ENCODE peak calls at places on chromosomes 2 and 18, in five cellular contexts. C, V, G, Y and H are unnamed samples. For H3K27me3, the result is how much of the 10 kb centered on the place peaks cover.

GRCh38 chr2:36367497-36368353 is 12.1 kb downstream of the CRIM1 start:
- DNase-seq in C (no peak), V (no peak), G (no peak), Y (no peak), H (no peak)

GRCh38 chr18:77478619-77479018 is 229.0 kb downstream of the GALR1 start:
- DNase-seq in C (peak), V (peak), G (no peak), Y (no peak), H (no peak)

GRCh38 chr2:20615466-20616241 is 35.2 kb downstream of the HS1BP3 start:
- DNase-seq in C (no peak), V (peak), G (peak), Y (peak), H (no peak)

GRCh38 chr2:18599509-18600254 is 10.3 kb upstream of the NT5C1B start:
- DNase-seq in C (no peak), V (no peak), G (no peak), Y (no peak), H (peak)

GRCh38 chr2:86672027-86672545 is 48.0 kb upstream of the RMND5A start:
- DNase-seq in C (no peak), V (no peak), G (no peak), Y (no peak), H (no peak)

GRCh38 chr2:46982356-46983064 is 66.9 kb upstream of the MCFD2 start:
- DNase-seq in C (no peak), V (peak), G (no peak), Y (no peak), H (no peak)

GRCh38 chr18:361941-362913 is 94.4 kb upstream of the THOC1 start:
- DNase-seq in C (no peak), V (peak), G (no peak), Y (no peak), H (peak)

GRCh38 chr2:188503975-188504374 is 212.3 kb downstream of the GULP1 start:
- DNase-seq in C (no peak), V (no peak), G (no peak), Y (no peak), H (no peak)

GRCh38 chr18:63681449-63682381 is 20.0 kb upstream of the SERPINB3 start:
- DNase-seq in C (no peak), V (no peak), G (no peak), Y (no peak), H (no peak)

GRCh38 chr18:22493255-22493654 is 75.5 kb upstream of the CTAGE1 start:
- DNase-seq in C (no peak), V (no peak), G (no peak), Y (no peak), H (no peak)

GRCh38 chr2:123738643-123739042 is 286.4 kb upstream of the CNTNAP5 start:
- DNase-seq in C (no peak), V (no peak), G (no peak), Y (no peak), H (no peak)

GRCh38 chr2:159094173-159094737 is 125.8 kb downstream of the TANC1 start:
- DNase-seq in C (peak), V (peak), G (no peak), Y (peak), H (peak)

GRCh38 chr2:128770143-128771080 is 451.7 kb upstream of the HS6ST1 start:
- DNase-seq in C (no peak), V (no peak), G (no peak), Y (no peak), H (no peak)

GRCh38 chr2:40097691-40098376 is 318.8 kb upstream of the THUMPD2 start:
- DNase-seq in C (no peak), V (no peak), G (no peak), Y (no peak), H (peak)

GRCh38 chr2:224069172-224069571 is 30.1 kb upstream of the SERPINE2 start:
- DNase-seq in C (peak), V (peak), G (no peak), Y (no peak), H (no peak)

GRCh38 chr2:132620115-132620514 is 49.9 kb downstream of the LYPD1 start:
- DNase-seq in C (no peak), V (no peak), G (no peak), Y (no peak), H (peak)

GRCh38 chr2:207251573-207252192 is 85.9 kb upstream of the KLF7 start:
- DNase-seq in C (no peak), V (no peak), G (no peak), Y (no peak), H (no peak)

GRCh38 chr2:119536707-119537106 is 7.5 kb upstream of the CFAP221 start:
- DNase-seq in C (no peak), V (no peak), G (no peak), Y (no peak), H (no peak)

GRCh38 chr2:38600242-38600891 is 2.4 kb downstream of the HNRNPLL start:
- DNase-seq in C (no peak), V (no peak), G (no peak), Y (no peak), H (peak)

GRCh38 chr2:18630941-18631340 is 41.6 kb upstream of the NT5C1B start:
- DNase-seq in C (no peak), V (no peak), G (no peak), Y (no peak), H (no peak)

GRCh38 chr2:69619725-69620124 is 23.8 kb downstream of the AAK1 start:
- DNase-seq in C (no peak), V (no peak), G (no peak), Y (no peak), H (no peak)

GRCh38 chr18:73923866-73924265 is 223.8 kb downstream of the FBXO15 start:
- DNase-seq in C (no peak), V (no peak), G (no peak), Y (no peak), H (peak)

GRCh38 chr18:3448845-3449701 is 899 bp upstream of the TGIF1 start:
- DNase-seq in C (peak), V (peak), G (peak), Y (peak), H (peak)

DNA sequence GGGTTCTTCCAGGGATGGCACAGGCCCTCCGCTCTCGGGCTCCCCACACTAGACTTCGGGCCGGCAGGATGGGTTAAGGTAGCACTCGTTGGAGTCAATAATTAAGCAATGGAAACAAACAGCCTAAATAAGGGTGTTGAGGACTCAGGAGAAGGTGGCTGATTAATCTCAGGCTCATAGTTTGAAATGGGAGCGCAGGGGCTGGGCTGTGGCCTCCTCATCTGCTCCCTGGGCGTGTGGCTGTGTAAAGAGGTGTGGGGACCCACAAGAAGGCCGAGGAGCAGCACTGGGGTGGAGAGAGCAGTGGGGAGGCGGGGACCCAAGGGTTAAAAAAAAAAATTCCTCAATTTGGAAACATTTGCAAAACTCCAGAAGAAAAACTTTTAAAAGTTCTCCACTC is 1.3 kb upstream of the TUBB6 start:
- DNase-seq in C (no peak), V (no peak), G (no peak), Y (no peak), H (no peak)
- H3K4me3 ChIP-seq in C (peak), V (peak), G (no peak), Y (peak), H (peak)

GRCh38 chr18:50797147-50797546 is 22.7 kb downstream of the MRO start:
- DNase-seq in C (no peak), V (no peak), G (peak), Y (no peak), H (no peak)
- H3K27me3 ChIP-seq in C (under half), V (under half), G (under half), Y (under half), H (under half)

GRCh38 chr2:121284424-121285076 is 452 bp downstream of the TFCP2L1 start:
- DNase-seq in C (no peak), V (no peak), G (peak), Y (peak), H (peak)
- H3K4me3 ChIP-seq in C (peak), V (peak), G (peak), Y (peak), H (peak)

GRCh38 chr2:222479855-222480254 is 55.5 kb downstream of the SGPP2 start:
- DNase-seq in C (no peak), V (no peak), G (no peak), Y (no peak), H (no peak)
- H3K27me3 ChIP-seq in C (under half), V (under half), G (under half), Y (under half), H (under half)

GRCh38 chr2:44789446-44789845 is 152.1 kb upstream of the SIX3 start:
- DNase-seq in C (no peak), V (no peak), G (no peak), Y (no peak), H (no peak)
- H3K4me3 ChIP-seq in C (no peak), V (no peak), G (no peak), Y (no peak), H (no peak)

GRCh38 chr2:67564076-67564475 is 166.9 kb downstream of the ETAA1 start:
- DNase-seq in C (no peak), V (no peak), G (no peak), Y (no peak), H (peak)
- H3K27me3 ChIP-seq in C (under half), V (under half), G (under half), Y (under half), H (under half)